ENCODE peak calls at places on chromosomes 6 and 20, in six cellular contexts. Z, U, I, W, E and T are unnamed samples. For H3K9me3, the result is how much of the 10 kb centered on the place peaks cover.

GRCh38 chr6:137903274-137903932 is 36.3 kb downstream of the TNFAIP3 start:
- DNase-seq in Z (no peak), U (no peak), I (no peak), W (no peak), E (no peak), T (no peak)

GRCh38 chr6:83221886-83222479 is 28.8 kb downstream of the RWDD2A start:
- DNase-seq in Z (peak), U (no peak), I (peak), W (peak), E (no peak), T (no peak)

GRCh38 chr6:168937061-168937460 is 316.6 kb downstream of the THBS2 start:
- DNase-seq in Z (no peak), U (no peak), I (no peak), W (peak), E (no peak), T (no peak)

GRCh38 chr20:4999788-5000187 is 1.5 kb downstream of the SLC23A2 start:
- DNase-seq in Z (peak), U (no peak), I (no peak), W (no peak), E (no peak), T (no peak)

GRCh38 chr20:9027626-9028025 is 41.3 kb upstream of the PLCB4 start:
- DNase-seq in Z (no peak), U (no peak), I (no peak), W (no peak), E (no peak), T (no peak)

GRCh38 chr6:37731888-37732287 is 34.2 kb upstream of the MDGA1 start:
- DNase-seq in Z (peak), U (no peak), I (no peak), W (no peak), E (no peak), T (no peak)

GRCh38 chr6:166463363-166464067 is 80.8 kb upstream of the MPC1 start:
- DNase-seq in Z (no peak), U (no peak), I (no peak), W (no peak), E (no peak), T (no peak)

GRCh38 chr6:28906674-28907073 is 17.1 kb downstream of the TRIM27 start:
- DNase-seq in Z (no peak), U (no peak), I (no peak), W (no peak), E (no peak), T (no peak)

GRCh38 chr20:50312682-50313187 is 122.1 kb downstream of the CEBPB start:
- DNase-seq in Z (no peak), U (peak), I (no peak), W (peak), E (peak), T (no peak)

GRCh38 chr20:15411781-15412180 is 1074.4 kb upstream of the FLRT3 start:
- DNase-seq in Z (no peak), U (no peak), I (no peak), W (no peak), E (no peak), T (no peak)

GRCh38 chr6:8499540-8499939 is 64.2 kb upstream of the SLC35B3 start:
- DNase-seq in Z (no peak), U (no peak), I (peak), W (peak), E (no peak), T (no peak)

GRCh38 chr6:111626446-111626845 is 20.8 kb upstream of the TRAF3IP2 start:
- DNase-seq in Z (no peak), U (no peak), I (no peak), W (no peak), E (no peak), T (no peak)

GRCh38 chr6:101083533-101084172 is 202.5 kb upstream of the ASCC3 start:
- DNase-seq in Z (no peak), U (no peak), I (no peak), W (peak), E (no peak), T (no peak)

GRCh38 chr6:137901454-137901853 is 34.4 kb downstream of the TNFAIP3 start:
- DNase-seq in Z (no peak), U (no peak), I (no peak), W (no peak), E (no peak), T (no peak)

GRCh38 chr6:135094403-135094821 is 39.8 kb upstream of the HBS1L start:
- DNase-seq in Z (peak), U (no peak), I (no peak), W (peak), E (no peak), T (no peak)

DNA sequence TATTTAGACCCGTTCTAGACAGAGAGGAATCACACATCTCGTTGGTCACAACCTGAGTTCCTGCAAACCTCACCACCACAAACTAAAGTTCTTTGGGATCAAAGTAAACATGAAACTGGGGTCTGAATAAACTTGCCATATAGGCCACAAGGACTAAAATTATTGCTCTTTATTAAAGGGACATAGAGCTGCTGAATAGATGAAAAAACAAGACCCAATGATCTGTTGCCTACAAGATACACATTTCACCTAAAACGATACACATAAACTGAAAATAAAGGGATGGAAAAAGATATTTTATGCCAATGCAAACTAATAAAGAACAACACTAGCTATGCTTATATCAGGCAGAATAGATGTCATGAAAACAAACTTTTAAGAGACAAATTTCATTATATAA is 623.0 kb downstream of the TBC1D32 start:
- DNase-seq in Z (no peak), U (no peak), I (no peak), W (no peak), E (no peak), T (no peak)
- H3K9me3 ChIP-seq in Z (under half), U (under half), I (under half), W (under half), E (under half), T (under half)

DNA sequence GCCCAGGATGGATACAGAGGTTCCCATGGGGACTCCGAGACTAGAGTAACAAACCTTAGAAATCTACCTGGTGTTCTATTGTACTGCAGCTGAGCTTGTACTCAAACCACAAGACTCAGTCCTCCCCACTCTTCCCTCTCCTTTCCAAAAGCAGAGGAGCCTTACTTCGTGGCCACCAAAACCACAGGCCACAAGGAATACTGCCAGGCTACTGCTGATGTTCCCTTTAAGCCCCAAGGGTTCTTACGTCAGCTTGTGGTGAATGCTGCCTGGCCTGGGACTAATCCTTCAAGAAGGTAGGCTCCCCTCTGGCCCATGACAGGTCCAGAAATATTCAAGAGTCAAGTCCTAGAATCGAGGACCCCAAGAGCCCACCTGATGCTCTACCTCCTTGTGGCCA is 10.5 kb upstream of the DEFB128 start:
- DNase-seq in Z (no peak), U (no peak), I (no peak), W (no peak), E (no peak), T (no peak)
- H3K9me3 ChIP-seq in Z (under half), U (under half), I (under half), W (under half), E (under half), T (under half)

DNA sequence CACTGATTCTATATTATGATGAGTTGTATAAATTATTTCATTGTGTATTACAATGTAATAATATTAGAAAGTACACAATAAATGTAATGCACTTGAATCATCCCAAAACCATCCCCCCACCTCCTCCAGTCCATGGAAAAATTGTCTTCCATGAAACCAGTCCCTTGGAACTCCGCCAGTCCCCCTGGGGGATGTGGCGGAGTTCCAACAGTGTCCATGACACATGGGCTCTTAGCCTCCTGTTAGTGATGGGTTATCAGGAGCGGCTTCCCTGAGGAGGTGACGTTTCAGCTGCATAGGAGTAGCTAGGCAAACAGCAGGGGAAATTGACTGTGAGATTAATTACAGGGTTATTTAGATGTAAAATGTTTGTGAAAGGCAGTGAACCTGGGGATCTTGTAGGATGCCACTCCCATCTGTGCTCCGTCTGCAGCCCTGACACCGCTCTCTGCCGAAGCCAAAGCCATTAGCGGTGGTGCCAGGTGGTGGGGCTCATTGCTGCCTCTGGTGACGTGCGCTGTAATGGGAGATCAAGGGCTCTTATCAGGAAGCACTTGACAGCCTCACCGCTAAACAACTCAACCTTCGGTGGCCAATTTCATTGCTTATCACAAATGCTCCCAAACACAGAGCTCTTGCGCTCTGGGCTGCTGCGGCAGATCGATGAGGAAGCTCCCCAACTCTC is 81.6 kb upstream of the MC3R start:
- DNase-seq in Z (no peak), U (no peak), I (no peak), W (peak), E (no peak), T (no peak)
- H3K9me3 ChIP-seq in Z (under half), U (under half), I (under half), W (under half), E (under half), T (under half)

DNA sequence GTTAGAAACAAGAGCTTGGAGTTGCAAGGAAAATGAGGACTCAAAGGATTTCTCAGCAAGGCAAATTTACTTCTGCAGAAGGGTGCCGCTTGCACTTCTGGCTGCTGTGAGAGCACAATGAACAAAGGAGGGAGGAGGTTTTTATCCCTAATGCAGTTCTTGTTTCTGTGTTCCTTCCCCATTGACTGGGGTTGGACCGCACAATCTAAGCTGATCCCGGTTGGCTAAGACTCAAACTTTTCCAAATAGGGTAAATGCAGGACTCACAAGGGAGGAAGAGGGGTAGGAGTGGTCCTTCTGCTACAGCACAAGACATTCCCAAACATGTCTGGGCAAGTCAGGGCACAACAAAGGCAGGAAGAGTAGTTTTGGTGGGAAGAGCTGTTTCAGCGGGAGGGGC is 249.6 kb upstream of the MOCS1 start:
- DNase-seq in Z (no peak), U (no peak), I (no peak), W (no peak), E (no peak), T (no peak)
- H3K9me3 ChIP-seq in Z (under half), U (under half), I (under half), W (under half), E (under half), T (under half)